ENCODE peak calls at places on chromosomes 2 and 18, in five cellular contexts. I is IMR-90, G is left ventricle myocardium inferior, V is transverse colon, H is right lobe of liver. O is an unnamed sample. For H3K4me1, the result is how much of the 10 kb centered on the place peaks cover.

GRCh38 chr18:58106674-58107058 is 62.6 kb downstream of the NEDD4L start:
- DNase-seq in V (no peak), H (no peak), G (no peak), I (no peak), O (no peak)

GRCh38 chr2:65316072-65316471 is 88.4 kb downstream of the ACTR2 start:
- DNase-seq in I (peak), G (peak), V (peak), H (peak), O (peak)

GRCh38 chr2:122980672-122981071 is 1044.4 kb upstream of the CNTNAP5 start:
- DNase-seq in V (no peak), H (no peak), G (peak), I (no peak), O (no peak)

GRCh38 chr2:2484301-2484700 is 153.2 kb upstream of the MYT1L start:
- DNase-seq in G (no peak), V (no peak), I (no peak), H (no peak), O (no peak)

GRCh38 chr18:79484661-79485621 is 89.2 kb downstream of the NFATC1 start:
- DNase-seq in I (peak), V (peak), G (peak), H (no peak), O (peak)

GRCh38 chr2:115414461-115414860 is 972.0 kb downstream of the DPP10 start:
- DNase-seq in G (no peak), H (no peak), V (no peak), I (no peak), O (no peak)

GRCh38 chr18:61825386-61825785 is 67.4 kb downstream of the RNF152 start:
- DNase-seq in H (no peak), G (no peak), V (no peak), I (peak), O (no peak)

GRCh38 chr18:70454705-70455322 is 166.0 kb downstream of the SOCS6 start:
- DNase-seq in I (peak), G (no peak), V (no peak), H (no peak), O (no peak)

GRCh38 chr2:105783151-105783738 is 38.5 kb downstream of the NCK2 start:
- DNase-seq in I (no peak), H (no peak), V (no peak), G (no peak), O (no peak)

GRCh38 chr2:128284037-128284441 is 34.6 kb downstream of the HS6ST1 start:
- DNase-seq in I (no peak), H (peak), G (peak), V (no peak), O (no peak)

GRCh38 chr2:120619579-120619978 is 116.1 kb upstream of the GLI2 start:
- DNase-seq in H (no peak), I (no peak), V (no peak), G (no peak), O (no peak)

GRCh38 chr2:58195668-58196067 is 45.5 kb downstream of the FANCL start:
- DNase-seq in I (peak), H (no peak), G (no peak), V (no peak), O (no peak)

GRCh38 chr2:168521342-168521741 is 65.3 kb downstream of the CERS6 start:
- DNase-seq in H (no peak), G (no peak), V (no peak), I (peak), O (no peak)

GRCh38 chr18:50446629-50447028 is 71.8 kb downstream of the SKA1 start:
- DNase-seq in I (no peak), G (no peak), H (no peak), V (no peak), O (no peak)

GRCh38 chr2:133765693-133766092 is 197.4 kb upstream of the NCKAP5 start:
- DNase-seq in G (no peak), I (no peak), H (no peak), V (no peak), O (no peak)

GRCh38 chr18:49400398-49401072 is 59.9 kb downstream of the DYM start:
- DNase-seq in V (no peak), G (no peak), H (no peak), I (peak), O (no peak)

GRCh38 chr2:28707592-28707991 is 44.0 kb upstream of the PPP1CB start:
- DNase-seq in H (no peak), V (no peak), G (no peak), I (no peak), O (no peak)

GRCh38 chr2:74573747-74574562 is 19.4 kb downstream of the DOK1 start:
- DNase-seq in G (no peak), V (no peak), I (peak), H (no peak), O (no peak)

GRCh38 chr2:20091305-20091991 is 40.0 kb upstream of the LAPTM4A start:
- DNase-seq in V (peak), I (peak), H (no peak), G (peak), O (peak)

GRCh38 chr2:48341556-48342133 is 188.3 kb upstream of the STON1 start:
- DNase-seq in H (no peak), I (no peak), G (no peak), V (no peak), O (no peak)

GRCh38 chr2:212628586-212628985 is 90.0 kb upstream of the ERBB4 start:
- DNase-seq in V (no peak), I (no peak), H (no peak), G (no peak), O (no peak)

GRCh38 chr2:231966886-231967285 is 5.4 kb downstream of the DIS3L2 start:
- DNase-seq in H (no peak), I (no peak), V (no peak), G (no peak), O (no peak)

GRCh38 chr18:34710430-34711386 is 610 bp downstream of the DTNA start:
- DNase-seq in V (no peak), I (peak), G (no peak), H (no peak), O (no peak)

GRCh38 chr2:125405816-125406215 is 1250.1 kb upstream of the GYPC start:
- DNase-seq in V (no peak), I (peak), G (no peak), H (no peak), O (no peak)

GRCh38 chr2:148255929-148256328 is 235.0 kb downstream of the MBD5 start:
- DNase-seq in G (no peak), V (no peak), H (peak), I (no peak), O (no peak)

GRCh38 chr2:120132691-120133090 is 90.5 kb downstream of the TMEM185B start:
- DNase-seq in I (no peak), H (no peak), G (no peak), V (no peak), O (no peak)

GRCh38 chr2:24164416-24164973 is 10.4 kb upstream of the FAM228A start:
- DNase-seq in V (peak), H (peak), G (peak), I (no peak), O (no peak)

GRCh38 chr2:20425371-20425881 is 21.4 kb upstream of the RHOB start:
- DNase-seq in G (no peak), V (peak), H (no peak), I (peak), O (peak)

GRCh38 chr18:37422116-37422515 is 143.5 kb downstream of the CELF4 start:
- DNase-seq in I (no peak), V (no peak), G (no peak), H (no peak), O (no peak)

GRCh38 chr2:176692518-176692917 is 423.3 kb downstream of the MTX2 start:
- DNase-seq in H (no peak), G (no peak), I (no peak), V (no peak), O (no peak)

GRCh38 chr18:48680871-48681270 is 142.0 kb downstream of the CTIF start:
- DNase-seq in G (peak), V (no peak), H (peak), I (no peak), O (peak)

GRCh38 chr2:62305421-62306176 is 109.7 kb downstream of the B3GNT2 start:
- DNase-seq in G (no peak), H (no peak), I (no peak), V (no peak), O (no peak)

GRCh38 chr2:188957646-188958045 is 16.5 kb upstream of the COL3A1 start:
- DNase-seq in H (no peak), I (no peak), G (no peak), V (no peak), O (no peak)

GRCh38 chr18:61893304-61893970 is 630 bp upstream of the RNF152 start:
- DNase-seq in I (peak), V (peak), H (peak), G (peak), O (no peak)

GRCh38 chr2:159091981-159092380 is 123.5 kb downstream of the TANC1 start:
- DNase-seq in I (no peak), V (peak), G (no peak), H (no peak), O (no peak)

GRCh38 chr2:239736358-239737143 is 288.6 kb downstream of the NDUFA10 start:
- DNase-seq in H (no peak), V (no peak), G (no peak), I (no peak), O (no peak)

GRCh38 chr2:78644849-78645248 is 380.7 kb upstream of the REG3G start:
- DNase-seq in V (no peak), H (no peak), I (no peak), G (no peak), O (no peak)

GRCh38 chr2:160425794-160426193 is 67.8 kb downstream of the RBMS1 start:
- DNase-seq in H (no peak), I (no peak), V (no peak), G (no peak), O (no peak)

DNA sequence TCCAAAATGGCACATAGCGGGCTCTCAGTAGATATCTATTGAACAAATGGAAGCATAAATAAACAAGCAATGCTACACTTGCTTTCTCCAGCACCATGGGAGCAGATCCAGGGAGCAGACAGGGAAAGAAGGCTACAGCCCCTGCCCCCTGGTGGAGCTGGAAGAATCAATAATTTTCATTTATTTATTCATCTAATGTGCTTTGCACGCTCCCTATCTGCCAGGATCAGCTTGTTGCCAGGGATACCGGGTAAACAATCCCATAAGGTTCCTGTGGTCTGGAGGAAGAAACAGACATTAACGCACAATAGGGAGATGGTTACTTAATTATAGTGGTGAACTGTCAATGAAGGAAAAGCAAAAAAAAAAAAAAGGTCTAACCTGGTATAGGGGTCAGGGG is 40.1 kb upstream of the CLASP1 start:
- DNase-seq in V (no peak), G (no peak), H (no peak), I (peak), O (no peak)
- TF ChIP-seq CTCF in V (no peak), G (peak), H (peak), I (peak), O (peak)

DNA sequence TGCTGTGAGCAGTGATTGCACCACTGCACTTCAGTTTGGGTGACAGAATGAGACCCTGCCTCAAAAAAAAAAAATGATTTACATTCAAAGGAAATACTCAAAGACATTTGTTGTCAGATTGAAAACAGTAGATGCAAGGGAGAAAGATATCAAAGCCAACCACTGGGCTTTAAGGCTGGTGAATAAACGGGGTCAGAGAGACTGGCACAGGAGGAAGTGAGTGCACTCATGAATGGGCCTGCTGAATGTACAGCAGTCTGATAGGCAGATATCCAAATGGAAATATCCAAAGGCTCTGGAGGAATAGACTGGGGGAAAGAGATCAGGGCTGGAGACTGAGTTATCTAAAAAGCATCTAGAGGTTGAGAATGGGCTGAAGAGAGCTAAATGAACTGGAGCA is 10.9 kb downstream of the RNF125 start:
- DNase-seq in H (no peak), I (no peak), V (no peak), G (no peak), O (no peak)
- H3K4me1 ChIP-seq in H (under half), I (under half), V (under half), G (under half), O (under half)

GRCh38 chr18:13549879-13550231 is 176.5 kb downstream of the FAM210A start:
- DNase-seq in G (no peak), I (no peak), V (no peak), H (no peak), O (no peak)

GRCh38 chr18:13545955-13546354 is 180.4 kb downstream of the FAM210A start:
- DNase-seq in I (no peak), H (no peak), G (no peak), V (no peak), O (peak)

GRCh38 chr18:13547347-13547746 is 179.0 kb downstream of the FAM210A start:
- DNase-seq in H (no peak), I (no peak), V (no peak), G (no peak), O (peak)

GRCh38 chr18:13548944-13549878 is 177.1 kb downstream of the FAM210A start:
- DNase-seq in I (no peak), H (no peak), G (no peak), V (no peak), O (peak)

DNA sequence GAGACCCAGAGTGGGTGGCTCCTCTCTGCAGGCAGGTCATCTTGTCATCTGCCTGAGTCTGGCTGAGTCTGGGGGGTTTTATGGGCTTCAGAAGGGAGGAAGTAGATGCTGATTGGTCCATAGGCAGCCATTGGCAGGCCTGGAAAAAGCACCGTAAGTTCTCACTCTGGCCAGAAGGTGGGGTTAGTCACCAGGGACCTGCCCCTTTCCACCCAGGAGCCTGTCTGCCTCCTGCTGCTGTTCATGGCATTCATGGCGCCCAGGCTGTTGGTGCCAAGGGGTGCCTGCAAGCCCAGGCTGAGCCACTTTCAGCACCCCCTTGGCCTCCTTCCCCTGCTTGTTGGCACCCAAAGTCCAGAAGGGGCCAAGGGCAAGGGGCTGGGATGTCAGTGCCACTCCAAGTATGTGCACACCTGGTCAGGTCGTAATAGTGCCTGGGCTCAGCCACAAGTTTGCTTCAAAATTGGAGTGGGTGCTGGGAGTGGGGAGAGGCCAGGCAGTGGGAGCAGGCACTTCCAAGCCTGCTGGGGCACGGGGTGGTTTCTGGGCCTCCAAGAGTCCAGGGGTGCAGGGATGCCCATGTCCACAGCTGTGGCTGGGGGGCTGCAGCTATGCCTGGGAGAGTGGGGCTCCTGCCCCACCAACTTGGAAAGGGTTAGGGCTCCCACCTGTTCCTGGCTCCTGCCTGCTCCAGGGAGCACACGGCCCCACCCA is 178.1 kb downstream of the FAM210A start:
- DNase-seq in H (no peak), G (no peak), I (no peak), V (no peak), O (peak)
- TF ChIP-seq CTCF in H (no peak), G (peak), I (no peak), V (no peak), O (no peak)

GRCh38 chr2:172101008-172101706 is 1.5 kb downstream of the DLX2 start:
- DNase-seq in V (no peak), G (no peak), H (no peak), I (no peak), O (no peak)
- H3K4me1 ChIP-seq in V (half or more), G (half or more), H (under half), I (under half), O (under half)

DNA sequence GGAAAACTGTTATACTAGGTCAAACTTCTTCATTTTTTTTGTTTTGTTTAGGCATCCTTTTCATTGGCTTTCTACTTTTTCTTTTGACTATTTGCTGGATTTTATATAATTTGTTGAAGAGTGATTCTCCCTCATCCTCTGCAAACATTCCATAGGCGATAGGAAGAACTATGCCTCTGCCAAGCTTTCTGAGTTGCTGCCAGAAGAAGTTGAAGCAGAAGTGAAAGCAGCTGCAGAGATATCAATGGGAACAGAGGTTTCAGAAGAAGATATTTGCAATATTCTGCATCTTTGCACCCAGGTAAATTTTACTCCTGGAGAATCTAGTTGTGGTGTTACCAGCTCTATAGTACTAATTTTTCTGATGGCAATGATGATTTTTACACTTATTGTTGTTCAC is 25.4 kb downstream of the NOP58 start:
- DNase-seq in V (no peak), G (no peak), I (peak), H (no peak), O (no peak)
- TF ChIP-seq CTCF in V (no peak), G (no peak), I (no peak), H (no peak), O (no peak)

GRCh38 chr18:46398625-46399024 is 258.4 kb downstream of the LOXHD1 start:
- DNase-seq in V (no peak), G (no peak), I (no peak), H (no peak), O (no peak)
- H3K4me1 ChIP-seq in V (under half), G (under half), I (under half), H (under half), O (under half)

DNA sequence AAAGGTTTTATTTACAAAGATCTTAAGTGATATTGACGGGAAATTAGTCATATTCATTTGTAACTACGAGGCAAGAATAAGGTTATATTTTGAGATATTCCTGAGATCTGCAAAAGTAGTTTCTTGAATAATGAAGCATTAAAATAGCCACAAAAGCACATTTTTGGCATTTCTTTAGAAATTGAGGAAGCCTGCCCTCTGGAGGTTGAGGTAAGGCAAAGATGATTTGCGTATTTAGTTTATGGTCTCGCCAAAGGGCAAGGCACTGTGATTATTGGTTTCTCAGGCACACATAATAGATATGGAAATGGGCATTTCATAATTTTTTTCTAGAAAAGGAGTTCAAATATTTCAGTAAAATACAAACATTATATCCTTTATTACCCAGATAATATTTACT is 143.7 kb upstream of the RPRM start:
- DNase-seq in H (no peak), G (no peak), I (no peak), V (no peak), O (no peak)
- TF ChIP-seq CTCF in H (no peak), G (no peak), I (no peak), V (no peak), O (no peak)

GRCh38 chr2:142707318-142707717 is 170.1 kb upstream of the KYNU start:
- DNase-seq in I (no peak), G (no peak), V (no peak), H (no peak), O (no peak)
- H3K4me1 ChIP-seq in I (under half), G (under half), V (under half), H (under half), O (under half)

DNA sequence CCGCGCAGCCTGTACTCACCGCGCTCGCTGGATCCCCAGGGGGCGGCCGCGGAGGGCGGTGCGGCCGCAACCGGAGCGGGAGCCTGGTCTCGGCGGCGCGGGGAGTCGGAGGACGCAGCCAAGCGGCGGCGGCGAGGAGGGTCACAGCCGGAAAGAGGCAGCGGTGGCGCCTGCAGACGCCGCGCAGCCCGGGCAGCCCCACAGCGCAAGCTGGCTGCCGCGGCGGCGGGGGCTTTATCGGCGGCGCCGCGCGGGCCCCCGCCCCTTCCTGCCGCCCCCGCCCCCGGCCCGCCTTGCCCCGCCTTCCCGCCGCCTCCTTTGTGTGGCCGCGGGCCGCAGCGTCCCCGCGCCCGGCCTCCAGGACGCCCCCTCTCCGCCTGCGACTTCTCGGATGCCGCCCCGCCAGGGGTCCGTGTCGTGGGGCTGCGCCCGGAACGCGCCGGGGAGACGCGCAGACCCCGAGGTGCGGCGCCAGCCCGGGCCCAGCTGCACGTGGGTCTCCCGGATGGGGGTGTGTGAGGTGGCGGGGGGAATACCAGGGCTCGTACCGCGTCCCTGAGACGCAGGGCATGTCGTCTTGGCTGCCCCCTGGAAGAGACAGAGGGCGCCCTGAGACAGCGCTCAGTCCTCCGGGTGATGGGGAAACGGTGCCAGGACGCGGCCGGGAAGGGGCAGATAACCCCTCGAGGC is at the start of gene SERPINE2:
- DNase-seq in G (peak), H (peak), I (peak), V (peak), O (peak)
- TF ChIP-seq CTCF in G (peak), H (no peak), I (peak), V (peak), O (peak)